ENCODE peak calls at places on chromosomes 3 and 15, in six cellular contexts. One of them, this sample, is unnamed.

GRCh38 chr3:56878046-56878445 is 76.3 kb upstream of the ARHGEF3 start:
- DNase-seq in KG1: peak
- DNase-seq in right cardiac atrium: no peak
- DNase-seq in NCI-H1092 treated with DMSO at 0.1 percent for 48 hours: no peak
- DNase-seq in RCC 7860: no peak
- DNase-seq in NCI-H345: no peak
- DNase-seq in this sample: no peak

GRCh38 chr3:189909573-189909972 is 211.1 kb downstream of the P3H2 start:
- DNase-seq in KG1: no peak
- DNase-seq in NCI-H1092 treated with DMSO at 0.1 percent for 48 hours: no peak
- DNase-seq in right cardiac atrium: no peak
- DNase-seq in RCC 7860: no peak
- DNase-seq in NCI-H345: no peak
- DNase-seq in this sample: no peak

GRCh38 chr3:138774529-138775253 is 60.0 kb downstream of the PIK3CB start:
- DNase-seq in NCI-H1092 treated with DMSO at 0.1 percent for 48 hours: peak
- DNase-seq in NCI-H345: peak
- DNase-seq in RCC 7860: peak
- DNase-seq in KG1: peak
- DNase-seq in right cardiac atrium: peak
- DNase-seq in this sample: no peak

GRCh38 chr3:171854649-171855305 is 11.6 kb downstream of the TMEM212 start:
- DNase-seq in RCC 7860: no peak
- DNase-seq in KG1: no peak
- DNase-seq in NCI-H1092 treated with DMSO at 0.1 percent for 48 hours: no peak
- DNase-seq in right cardiac atrium: no peak
- DNase-seq in NCI-H345: no peak
- DNase-seq in this sample: no peak

GRCh38 chr3:117809157-117810081 is 1099.8 kb downstream of the TUSC7 start:
- DNase-seq in KG1: no peak
- DNase-seq in NCI-H1092 treated with DMSO at 0.1 percent for 48 hours: no peak
- DNase-seq in right cardiac atrium: no peak
- DNase-seq in NCI-H345: no peak
- DNase-seq in RCC 7860: no peak
- DNase-seq in this sample: no peak

GRCh38 chr15:69060041-69060481 is 45.6 kb downstream of the NOX5 start:
- DNase-seq in RCC 7860: no peak
- DNase-seq in KG1: no peak
- DNase-seq in right cardiac atrium: peak
- DNase-seq in NCI-H345: no peak
- DNase-seq in NCI-H1092 treated with DMSO at 0.1 percent for 48 hours: no peak
- DNase-seq in this sample: peak

GRCh38 chr3:138303474-138303873 is 26.2 kb downstream of the NME9 start:
- DNase-seq in NCI-H1092 treated with DMSO at 0.1 percent for 48 hours: no peak
- DNase-seq in NCI-H345: no peak
- DNase-seq in KG1: no peak
- DNase-seq in right cardiac atrium: no peak
- DNase-seq in RCC 7860: no peak
- DNase-seq in this sample: no peak

GRCh38 chr3:113242091-113242581 is 30.8 kb downstream of the BOC start:
- DNase-seq in NCI-H1092 treated with DMSO at 0.1 percent for 48 hours: no peak
- DNase-seq in KG1: no peak
- DNase-seq in RCC 7860: peak
- DNase-seq in right cardiac atrium: no peak
- DNase-seq in NCI-H345: no peak
- DNase-seq in this sample: no peak

GRCh38 chr15:99511529-99511864 is 54.3 kb upstream of the MEF2A start:
- DNase-seq in NCI-H345: no peak
- DNase-seq in KG1: no peak
- DNase-seq in NCI-H1092 treated with DMSO at 0.1 percent for 48 hours: no peak
- DNase-seq in right cardiac atrium: no peak
- DNase-seq in RCC 7860: no peak
- DNase-seq in this sample: no peak